ENCODE peak calls at places on chromosomes 12 and 14, in nine cellular contexts. V is mucosa of descending colon; Q is upper lobe of right lung; O is left ventricle myocardium inferior; U is A549; M is pancreas; A is aorta; C is CD4-positive, alpha-beta memory T cell; G is HCT116. I is an unnamed sample.

GRCh38 chr12:27779416-27779815 is 617 bp upstream of the KLHL42 start:
- DNase-seq in V (no peak), Q (no peak), O (peak; percentile 15), U (peak; percentile 15), M (peak; percentile 20), A (no peak), C (peak; percentile 35), G (no peak), I (no peak)

GRCh38 chr14:67187826-67188225 is 1.4 kb upstream of the GARIN2 start:
- DNase-seq in V (no peak), Q (no peak), O (no peak), U (no peak), M (no peak), A (no peak), C (no peak), G (peak; percentile 85), I (peak; percentile 69)

GRCh38 chr12:24901975-24902461 is 46.9 kb downstream of the BCAT1 start:
- DNase-seq in V (no peak), Q (no peak), O (no peak), U (no peak), M (no peak), A (no peak), C (no peak), G (no peak), I (no peak)

GRCh38 chr14:61520546-61520945 is 174.8 kb upstream of the HIF1A start:
- DNase-seq in V (no peak), Q (no peak), O (no peak), U (no peak), M (no peak), A (no peak), C (no peak), G (no peak), I (no peak)

GRCh38 chr12:57779736-57780135 is 2.9 kb upstream of the TSFM start:
- DNase-seq in V (no peak), Q (no peak), O (no peak), U (no peak), M (no peak), A (no peak), C (no peak), G (no peak), I (no peak)

GRCh38 chr14:68824517-68825347 is 31.9 kb upstream of the ZFP36L1 start:
- DNase-seq in V (peak; percentile 87), Q (peak; percentile 93), O (peak; percentile 89), U (peak; percentile 80), M (peak; percentile 90), A (peak; percentile 95), C (no peak), G (peak; percentile 76), I (peak; percentile 91)

GRCh38 chr12:19528750-19529149 is 89.5 kb downstream of the AEBP2 start:
- DNase-seq in V (no peak), Q (no peak), O (no peak), U (no peak), M (no peak), A (no peak), C (no peak), G (no peak), I (no peak)

GRCh38 chr14:89011727-89012271 is 187.3 kb downstream of the TTC8 start:
- DNase-seq in V (no peak), Q (no peak), O (no peak), U (no peak), M (no peak), A (no peak), C (no peak), G (no peak), I (no peak)

GRCh38 chr12:57765698-57766463 is 997 bp downstream of the CYP27B1 start:
- DNase-seq in V (no peak), Q (no peak), O (no peak), U (no peak), M (peak; percentile 46), A (peak; percentile 75), C (no peak), G (no peak), I (no peak)

GRCh38 chr14:100487304-100487703 is 99.9 kb downstream of the BEGAIN start:
- DNase-seq in V (no peak), Q (no peak), O (no peak), U (no peak), M (no peak), A (no peak), C (no peak), G (no peak), I (no peak)

GRCh38 chr12:121611306-121611705 is 15.0 kb upstream of the ORAI1 start:
- DNase-seq in V (no peak), Q (no peak), O (no peak), U (no peak), M (peak; percentile 39), A (no peak), C (no peak), G (no peak), I (no peak)

GRCh38 chr14:99612737-99613330 is 8.8 kb upstream of the CCDC85C start:
- DNase-seq in V (no peak), Q (no peak), O (no peak), U (no peak), M (no peak), A (no peak), C (no peak), G (no peak), I (no peak)

GRCh38 chr14:54738009-54738408 is 164.6 kb downstream of the GCH1 start:
- DNase-seq in V (no peak), Q (no peak), O (no peak), U (no peak), M (no peak), A (no peak), C (no peak), G (no peak), I (no peak)

GRCh38 chr12:101877816-101878811 is 734 bp downstream of the DRAM1 start:
- DNase-seq in V (peak; percentile 70), Q (no peak), O (peak; percentile 22), U (peak; percentile 35), M (peak; percentile 52), A (no peak), C (no peak), G (no peak), I (peak; percentile 32)

GRCh38 chr12:96652870-96653269 is 163.5 kb downstream of the CFAP54 start:
- DNase-seq in V (no peak), Q (no peak), O (no peak), U (no peak), M (no peak), A (no peak), C (no peak), G (no peak), I (no peak)

GRCh38 chr12:131044760-131045381 is 91.2 kb downstream of the ADGRD1 start:
- DNase-seq in V (peak; percentile 39), Q (peak; percentile 60), O (no peak), U (no peak), M (no peak), A (peak; percentile 71), C (no peak), G (no peak), I (no peak)

GRCh38 chr14:69637503-69638030 is 26.2 kb downstream of the SUSD6 start:
- DNase-seq in V (peak; percentile 84), Q (no peak), O (peak; percentile 46), U (no peak), M (no peak), A (no peak), C (no peak), G (no peak), I (no peak)

GRCh38 chr12:52335598-52336262 is 14.5 kb upstream of the KRT83 start:
- DNase-seq in V (no peak), Q (no peak), O (no peak), U (no peak), M (peak; percentile 67), A (peak; percentile 59), C (no peak), G (no peak), I (peak; percentile 43)

DNA sequence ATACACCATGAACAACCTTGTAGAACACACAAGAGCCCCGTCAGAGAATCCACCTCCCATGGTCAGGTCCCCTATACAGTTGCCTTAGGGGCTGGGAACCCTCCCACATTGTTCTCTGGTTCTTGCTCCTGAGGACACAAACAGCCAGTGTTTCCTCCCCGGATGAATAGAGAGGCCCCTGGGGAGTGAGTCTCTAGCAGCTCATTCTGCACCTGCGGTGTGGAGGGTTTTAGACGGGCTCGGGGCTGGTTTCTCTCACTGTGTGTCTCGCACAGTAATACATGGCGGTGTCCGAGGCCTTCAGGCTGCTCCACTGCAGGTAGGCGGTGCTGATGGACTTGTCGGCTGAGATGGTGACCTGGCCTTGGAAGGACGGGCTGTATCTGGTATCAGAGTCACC is 1052.1 kb downstream of the TMEM121 start:
- DNase-seq in V (no peak), Q (no peak), O (no peak), U (no peak), M (no peak), A (no peak), C (no peak), G (no peak), I (no peak)
- H3K9me3 ChIP-seq in V (no peaks in the 10 kb centered on the region), Q (no peaks in the 10 kb centered on the region), O (no peaks in the 10 kb centered on the region), U (no peaks in the 10 kb centered on the region), M (no peaks in the 10 kb centered on the region), A (no peaks in the 10 kb centered on the region), C (no peaks in the 10 kb centered on the region), G (peaks cover 14% of the 10 kb centered on the region), I (no peaks in the 10 kb centered on the region)

GRCh38 chr14:104724981-104725771 is 1.1 kb downstream of the ADSS1 start:
- DNase-seq in V (no peak), Q (no peak), O (peak; percentile 70), U (peak; percentile 59), M (peak; percentile 34), A (no peak), C (no peak), G (no peak), I (peak; percentile 45)
- H3K4me3 ChIP-seq in V (no peak overlapping the region), Q (peak overlapping the region; percentile 69), O (peak overlapping the region; percentile 88), U (peak overlapping the region; percentile 71), M (peak overlapping the region; percentile 84), A (no peak overlapping the region), C (no peak overlapping the region), G (peak overlapping the region; percentile 54), I (peak overlapping the region; percentile 76)

GRCh38 chr14:27012641-27013040 is 414.8 kb upstream of the NOVA1 start:
- DNase-seq in V (no peak), Q (no peak), O (no peak), U (no peak), M (no peak), A (no peak), C (no peak), G (no peak), I (no peak)
- H3K9me3 ChIP-seq in V (no peaks in the 10 kb centered on the region), Q (no peaks in the 10 kb centered on the region), O (no peaks in the 10 kb centered on the region), U (no peaks in the 10 kb centered on the region), M (no peaks in the 10 kb centered on the region), A (no peaks in the 10 kb centered on the region), C (no peaks in the 10 kb centered on the region), G (peaks cover 3% of the 10 kb centered on the region), I (no peaks in the 10 kb centered on the region)

DNA sequence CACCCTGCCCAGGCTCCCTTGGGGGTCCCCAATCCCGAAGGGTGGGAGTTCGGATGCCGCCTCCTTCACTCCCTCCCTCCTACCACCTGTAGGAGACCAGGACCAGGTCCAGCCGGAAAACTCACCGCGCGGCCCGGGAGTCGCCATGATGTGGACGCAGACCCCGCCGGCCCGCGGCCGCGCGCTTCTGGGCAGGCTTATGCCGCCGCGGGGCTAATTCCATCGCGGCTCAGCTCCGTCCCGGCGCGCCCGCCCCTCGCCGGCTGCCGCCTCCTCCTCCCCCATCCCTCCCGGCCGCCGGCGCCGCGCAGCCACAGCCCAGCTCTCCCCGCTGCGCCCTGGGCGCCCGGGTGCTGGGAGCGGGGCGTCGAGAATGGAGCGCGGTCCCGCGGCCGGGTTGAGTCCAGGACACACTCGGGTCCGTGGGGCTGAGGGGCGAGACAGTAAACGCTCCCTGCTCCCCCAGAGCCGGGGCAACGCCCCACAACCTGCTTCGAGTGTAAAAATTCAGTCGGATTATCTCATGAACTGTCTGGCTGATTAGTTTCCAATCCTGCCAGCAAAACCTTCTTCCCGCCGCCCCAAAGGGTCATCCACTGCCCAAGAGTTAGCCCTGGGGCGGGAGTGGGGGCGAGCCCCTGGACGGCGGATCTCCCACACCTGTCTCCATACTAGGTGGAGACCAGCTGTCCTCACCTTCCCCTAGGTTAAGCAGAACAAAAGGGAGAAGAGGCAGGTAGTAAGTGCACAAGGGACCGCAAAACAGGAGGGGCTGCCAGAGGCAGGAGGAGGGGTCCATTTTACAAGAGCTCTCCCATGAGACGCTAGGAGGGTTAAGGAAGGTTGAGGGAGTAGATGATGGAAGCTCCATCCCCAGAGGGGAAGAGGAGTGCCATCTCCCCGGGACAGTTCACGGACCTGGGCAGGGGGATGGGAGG is at the start of gene ANO2:
- DNase-seq in V (no peak), Q (peak; percentile 65), O (no peak), U (no peak), M (no peak), A (no peak), C (no peak), G (no peak), I (no peak)
- H3K4me3 ChIP-seq in V (no peak within 1 kb of the TSS), Q (peak within 1 kb of the TSS; percentile 28), O (peak within 1 kb of the TSS; percentile 63), U (peak within 1 kb of the TSS; percentile 48), M (peak within 1 kb of the TSS; percentile 41), A (peak within 1 kb of the TSS; percentile 6), C (no peak within 1 kb of the TSS), G (no peak within 1 kb of the TSS), I (peak within 1 kb of the TSS; percentile 49)